ENCODE peak calls at places on chromosome 3, in eight cellular contexts. One of them, this sample, is unnamed. For H3K4me1 and H3K27me3, the result is how much of the 10 kb centered on the place peaks cover.

GRCh38 chr3:18011387-18011786 is 269.0 kb upstream of the TBC1D5 start:
- DNase-seq in adrenal gland: no peak
- DNase-seq in ascending aorta: no peak
- DNase-seq in heart right ventricle: no peak
- DNase-seq in HCT116: no peak
- DNase-seq in breast epithelium: no peak
- DNase-seq in neural progenitor cell: no peak
- DNase-seq in GM23248: no peak
- DNase-seq in this sample: no peak

GRCh38 chr3:8622873-8623725 is 21.5 kb downstream of the SSUH2 start:
- DNase-seq in neural progenitor cell: peak
- DNase-seq in breast epithelium: no peak
- DNase-seq in adrenal gland: peak
- DNase-seq in HCT116: peak
- DNase-seq in heart right ventricle: peak
- DNase-seq in GM23248: peak
- DNase-seq in ascending aorta: peak
- DNase-seq in this sample: peak

GRCh38 chr3:44032487-44032886 is 209.2 kb upstream of the TOPAZ1 start:
- DNase-seq in HCT116: no peak
- DNase-seq in breast epithelium: no peak
- DNase-seq in GM23248: no peak
- DNase-seq in heart right ventricle: no peak
- DNase-seq in ascending aorta: no peak
- DNase-seq in neural progenitor cell: peak
- DNase-seq in adrenal gland: no peak
- DNase-seq in this sample: no peak

GRCh38 chr3:194255252-194256039 is 95.7 kb downstream of the CPN2 start:
- DNase-seq in heart right ventricle: peak
- DNase-seq in breast epithelium: peak
- DNase-seq in ascending aorta: peak
- DNase-seq in neural progenitor cell: no peak
- DNase-seq in GM23248: no peak
- DNase-seq in adrenal gland: peak
- DNase-seq in HCT116: no peak
- DNase-seq in this sample: no peak

GRCh38 chr3:171753025-171753472 is 57.2 kb downstream of the PLD1 start:
- DNase-seq in breast epithelium: no peak
- DNase-seq in heart right ventricle: no peak
- DNase-seq in HCT116: no peak
- DNase-seq in ascending aorta: no peak
- DNase-seq in neural progenitor cell: no peak
- DNase-seq in GM23248: peak
- DNase-seq in adrenal gland: peak
- DNase-seq in this sample: no peak

GRCh38 chr3:138079901-138080300 is 35.5 kb downstream of the DZIP1L start:
- DNase-seq in heart right ventricle: no peak
- DNase-seq in GM23248: no peak
- DNase-seq in adrenal gland: no peak
- DNase-seq in neural progenitor cell: no peak
- DNase-seq in HCT116: no peak
- DNase-seq in breast epithelium: no peak
- DNase-seq in ascending aorta: no peak
- DNase-seq in this sample: no peak

GRCh38 chr3:143188881-143189280 is 69.3 kb downstream of the CHST2 start:
- DNase-seq in breast epithelium: no peak
- DNase-seq in adrenal gland: no peak
- DNase-seq in neural progenitor cell: no peak
- DNase-seq in GM23248: peak
- DNase-seq in ascending aorta: no peak
- DNase-seq in HCT116: no peak
- DNase-seq in heart right ventricle: no peak
- DNase-seq in this sample: no peak

GRCh38 chr3:72193768-72194463 is 409.0 kb upstream of the PROK2 start:
- DNase-seq in HCT116: no peak
- DNase-seq in adrenal gland: no peak
- DNase-seq in heart right ventricle: no peak
- DNase-seq in neural progenitor cell: peak
- DNase-seq in GM23248: peak
- DNase-seq in ascending aorta: no peak
- DNase-seq in breast epithelium: no peak
- DNase-seq in this sample: no peak

GRCh38 chr3:154931484-154931883 is 148.6 kb upstream of the MME start:
- DNase-seq in HCT116: no peak
- DNase-seq in ascending aorta: no peak
- DNase-seq in heart right ventricle: no peak
- DNase-seq in GM23248: peak
- DNase-seq in neural progenitor cell: no peak
- DNase-seq in adrenal gland: no peak
- DNase-seq in breast epithelium: no peak
- DNase-seq in this sample: no peak

GRCh38 chr3:112889357-112889756 is 42.7 kb upstream of the CD200R1L start:
- DNase-seq in heart right ventricle: no peak
- DNase-seq in neural progenitor cell: no peak
- DNase-seq in breast epithelium: no peak
- DNase-seq in adrenal gland: no peak
- DNase-seq in ascending aorta: no peak
- DNase-seq in GM23248: no peak
- DNase-seq in HCT116: no peak
- DNase-seq in this sample: no peak

GRCh38 chr3:45781271-45781670 is 15.1 kb downstream of the SLC6A20 start:
- DNase-seq in GM23248: no peak
- DNase-seq in ascending aorta: peak
- DNase-seq in breast epithelium: no peak
- DNase-seq in HCT116: no peak
- DNase-seq in neural progenitor cell: no peak
- DNase-seq in heart right ventricle: no peak
- DNase-seq in adrenal gland: no peak
- DNase-seq in this sample: no peak

GRCh38 chr3:43093974-43094373 is 11.9 kb downstream of the POMGNT2 start:
- DNase-seq in ascending aorta: peak
- DNase-seq in GM23248: no peak
- DNase-seq in HCT116: no peak
- DNase-seq in adrenal gland: no peak
- DNase-seq in neural progenitor cell: no peak
- DNase-seq in breast epithelium: no peak
- DNase-seq in heart right ventricle: no peak
- DNase-seq in this sample: no peak

GRCh38 chr3:123759311-123759710 is 124.8 kb downstream of the MYLK start:
- DNase-seq in GM23248: peak
- DNase-seq in ascending aorta: no peak
- DNase-seq in heart right ventricle: no peak
- DNase-seq in breast epithelium: no peak
- DNase-seq in adrenal gland: no peak
- DNase-seq in neural progenitor cell: no peak
- DNase-seq in HCT116: no peak
- DNase-seq in this sample: no peak

GRCh38 chr3:25973111-25973510 is 183.2 kb downstream of the OXSM start:
- DNase-seq in heart right ventricle: no peak
- DNase-seq in neural progenitor cell: no peak
- DNase-seq in HCT116: no peak
- DNase-seq in adrenal gland: no peak
- DNase-seq in ascending aorta: no peak
- DNase-seq in GM23248: no peak
- DNase-seq in breast epithelium: no peak
- DNase-seq in this sample: no peak

GRCh38 chr3:115615001-115615447 is 8.3 kb upstream of the GAP43 start:
- DNase-seq in HCT116: peak
- DNase-seq in heart right ventricle: no peak
- DNase-seq in breast epithelium: no peak
- DNase-seq in adrenal gland: no peak
- DNase-seq in ascending aorta: no peak
- DNase-seq in GM23248: peak
- DNase-seq in neural progenitor cell: peak
- DNase-seq in this sample: no peak

GRCh38 chr3:88000853-88001252 is 58.0 kb downstream of the CGGBP1 start:
- DNase-seq in adrenal gland: no peak
- DNase-seq in breast epithelium: no peak
- DNase-seq in HCT116: no peak
- DNase-seq in heart right ventricle: peak
- DNase-seq in GM23248: no peak
- DNase-seq in neural progenitor cell: peak
- DNase-seq in ascending aorta: no peak
- DNase-seq in this sample: no peak

GRCh38 chr3:87771338-87772059 is 287.3 kb downstream of the CGGBP1 start:
- DNase-seq in adrenal gland: peak
- DNase-seq in ascending aorta: no peak
- DNase-seq in HCT116: peak
- DNase-seq in GM23248: peak
- DNase-seq in breast epithelium: no peak
- DNase-seq in neural progenitor cell: peak
- DNase-seq in heart right ventricle: no peak
- DNase-seq in this sample: peak

GRCh38 chr3:81744366-81744765 is 17.1 kb downstream of the GBE1 start:
- DNase-seq in HCT116: peak
- DNase-seq in ascending aorta: no peak
- DNase-seq in breast epithelium: no peak
- DNase-seq in adrenal gland: no peak
- DNase-seq in GM23248: peak
- DNase-seq in heart right ventricle: no peak
- DNase-seq in neural progenitor cell: no peak
- DNase-seq in this sample: no peak

GRCh38 chr3:52393959-52394670 is 50.8 kb downstream of the SEMA3G start:
- DNase-seq in HCT116: no peak
- DNase-seq in GM23248: no peak
- DNase-seq in neural progenitor cell: no peak
- DNase-seq in breast epithelium: no peak
- DNase-seq in heart right ventricle: no peak
- DNase-seq in adrenal gland: no peak
- DNase-seq in ascending aorta: no peak
- DNase-seq in this sample: no peak

GRCh38 chr3:47856669-47857068 is 53.7 kb downstream of the DHX30 start:
- DNase-seq in HCT116: no peak
- DNase-seq in neural progenitor cell: no peak
- DNase-seq in heart right ventricle: no peak
- DNase-seq in adrenal gland: no peak
- DNase-seq in breast epithelium: no peak
- DNase-seq in GM23248: no peak
- DNase-seq in ascending aorta: no peak
- DNase-seq in this sample: no peak

GRCh38 chr3:52128118-52128683 is 26.0 kb downstream of the POC1A start:
- DNase-seq in GM23248: peak
- DNase-seq in breast epithelium: no peak
- DNase-seq in neural progenitor cell: no peak
- DNase-seq in adrenal gland: peak
- DNase-seq in heart right ventricle: no peak
- DNase-seq in HCT116: peak
- DNase-seq in ascending aorta: no peak
- DNase-seq in this sample: no peak

GRCh38 chr3:84194032-84194431 is 764.8 kb upstream of the CADM2 start:
- DNase-seq in HCT116: no peak
- DNase-seq in neural progenitor cell: no peak
- DNase-seq in heart right ventricle: no peak
- DNase-seq in adrenal gland: no peak
- DNase-seq in ascending aorta: no peak
- DNase-seq in breast epithelium: no peak
- DNase-seq in GM23248: no peak
- DNase-seq in this sample: no peak
- H3K4me1 ChIP-seq in HCT116: under half
- H3K4me1 ChIP-seq in neural progenitor cell: under half
- H3K4me1 ChIP-seq in heart right ventricle: under half
- H3K4me1 ChIP-seq in adrenal gland: under half
- H3K4me1 ChIP-seq in ascending aorta: under half
- H3K4me1 ChIP-seq in breast epithelium: under half
- H3K4me1 ChIP-seq in GM23248: under half
- H3K4me1 ChIP-seq in this sample: under half

GRCh38 chr3:10968390-10968789 is 24.2 kb upstream of the SLC6A1 start:
- DNase-seq in neural progenitor cell: no peak
- DNase-seq in breast epithelium: no peak
- DNase-seq in GM23248: no peak
- DNase-seq in HCT116: no peak
- DNase-seq in adrenal gland: no peak
- DNase-seq in ascending aorta: no peak
- DNase-seq in heart right ventricle: no peak
- DNase-seq in this sample: no peak
- H3K27me3 ChIP-seq in neural progenitor cell: under half
- H3K27me3 ChIP-seq in breast epithelium: under half
- H3K27me3 ChIP-seq in GM23248: under half
- H3K27me3 ChIP-seq in HCT116: half or more
- H3K27me3 ChIP-seq in adrenal gland: under half
- H3K27me3 ChIP-seq in ascending aorta: under half
- H3K27me3 ChIP-seq in heart right ventricle: under half
- H3K27me3 ChIP-seq in this sample: under half

DNA sequence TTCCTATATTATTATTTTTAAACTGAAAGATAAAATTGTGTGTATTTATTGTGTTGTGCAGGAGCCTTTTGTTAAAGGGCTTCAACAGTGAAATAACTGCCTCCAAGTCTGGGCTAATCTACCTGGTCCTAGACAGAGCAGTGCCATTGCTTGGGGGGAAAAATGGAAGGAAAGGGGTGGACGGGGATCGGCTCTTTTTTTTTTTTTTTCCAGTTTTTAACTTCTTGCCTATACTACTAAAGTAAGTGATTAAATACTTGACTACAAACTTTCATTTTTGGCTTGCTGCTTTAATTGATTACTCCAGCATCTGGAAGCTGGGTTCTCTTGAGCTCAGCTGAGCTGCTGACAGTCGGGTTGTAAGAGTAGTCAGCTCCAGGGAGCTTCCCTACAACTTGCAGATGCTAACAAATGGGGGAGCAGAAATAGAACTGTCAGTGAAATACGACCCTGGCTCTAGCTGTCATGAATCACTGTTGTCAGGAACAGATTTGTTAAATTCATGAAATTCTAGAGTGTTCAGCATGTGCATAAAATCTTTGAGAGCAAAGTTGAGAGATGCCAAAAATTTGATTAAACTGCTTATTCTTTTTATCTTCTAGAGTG is 276.7 kb downstream of the ROBO1 start:
- DNase-seq in GM23248: peak
- DNase-seq in neural progenitor cell: peak
- DNase-seq in heart right ventricle: no peak
- DNase-seq in HCT116: no peak
- DNase-seq in ascending aorta: no peak
- DNase-seq in adrenal gland: no peak
- DNase-seq in breast epithelium: no peak
- DNase-seq in this sample: no peak
- H3K4me3 ChIP-seq in GM23248: peak
- H3K4me3 ChIP-seq in neural progenitor cell: no peak
- H3K4me3 ChIP-seq in heart right ventricle: no peak
- H3K4me3 ChIP-seq in HCT116: no peak
- H3K4me3 ChIP-seq in ascending aorta: no peak
- H3K4me3 ChIP-seq in adrenal gland: no peak
- H3K4me3 ChIP-seq in breast epithelium: no peak
- H3K4me3 ChIP-seq in this sample: no peak

DNA sequence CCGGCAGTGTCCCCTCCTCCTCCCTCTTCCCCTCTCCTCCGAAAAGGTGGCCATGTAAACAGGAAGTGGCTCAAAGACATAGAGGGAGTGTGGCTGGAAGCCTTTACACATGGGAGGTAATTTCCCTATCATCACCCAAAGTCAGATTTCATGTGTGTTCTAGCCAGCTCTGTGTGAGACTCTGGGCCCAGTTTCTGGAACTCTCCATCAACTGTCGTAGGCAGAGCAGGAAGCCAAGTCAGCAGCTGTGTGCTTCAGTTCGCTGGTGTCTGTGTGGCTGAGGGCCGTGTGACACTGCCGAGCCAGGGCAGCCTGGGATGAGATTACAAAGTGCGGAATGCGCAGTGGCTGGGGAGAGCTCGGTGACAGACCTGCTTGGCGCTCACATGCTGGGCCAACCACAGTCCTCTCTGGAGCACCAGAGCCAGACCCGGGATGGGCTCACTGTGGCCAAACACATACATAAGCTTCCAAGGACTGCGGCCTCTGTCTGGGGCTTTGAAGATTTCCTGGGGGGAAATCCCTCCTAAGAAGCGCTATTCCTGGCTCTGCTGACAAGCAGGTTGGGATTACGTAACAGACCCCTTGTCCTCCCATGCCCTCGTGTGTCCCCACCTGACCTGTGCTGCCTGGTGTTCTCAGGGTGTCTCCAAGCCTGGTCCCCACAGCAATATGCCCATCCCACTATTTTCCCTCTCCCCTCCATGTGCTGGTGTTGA is 50.7 kb downstream of the UMPS start:
- DNase-seq in neural progenitor cell: peak
- DNase-seq in HCT116: no peak
- DNase-seq in adrenal gland: peak
- DNase-seq in ascending aorta: peak
- DNase-seq in breast epithelium: no peak
- DNase-seq in GM23248: peak
- DNase-seq in heart right ventricle: peak
- DNase-seq in this sample: no peak
- H3K4me1 ChIP-seq in neural progenitor cell: under half
- H3K4me1 ChIP-seq in HCT116: under half
- H3K4me1 ChIP-seq in adrenal gland: under half
- H3K4me1 ChIP-seq in ascending aorta: under half
- H3K4me1 ChIP-seq in breast epithelium: under half
- H3K4me1 ChIP-seq in GM23248: under half
- H3K4me1 ChIP-seq in heart right ventricle: half or more
- H3K4me1 ChIP-seq in this sample: under half

This sample was measured in HAP-1.